ENCODE peak calls at places on chromosomes 5 and 9, in ten cellular contexts. Z is CD4-positive, alpha-beta memory T cell; U is heart right ventricle; W is sigmoid colon; Y is aorta; J is CD4-positive, CD25-positive, alpha-beta regulatory T cell; N is right lobe of liver; H is K562; R is prostate gland; S is fibroblast of lung. Q is an unnamed sample. For H3K4me1, the result is how much of the 10 kb centered on the place peaks cover.

GRCh38 chr9:14923701-14924100 is 13.5 kb upstream of the FREM1 start:
- DNase-seq in R (no peak), J (no peak), W (no peak), S (no peak), N (no peak), H (no peak), Z (no peak), U (no peak), Y (no peak), Q (no peak)

GRCh38 chr9:121884057-121884512 is 209.0 kb downstream of the TTLL11 start:
- DNase-seq in R (no peak), W (no peak), H (no peak), Y (no peak), S (no peak), U (no peak), Z (no peak), N (no peak), J (no peak), Q (no peak)

GRCh38 chr5:9423611-9424010 is 122.3 kb downstream of the SEMA5A start:
- DNase-seq in U (no peak), Z (no peak), H (no peak), W (no peak), J (no peak), N (no peak), Y (no peak), R (no peak), S (peak), Q (no peak)

GRCh38 chr9:125088752-125089151 is 54.6 kb downstream of the SCAI start:
- DNase-seq in Z (no peak), H (no peak), J (no peak), U (no peak), Y (no peak), N (no peak), W (no peak), S (no peak), R (no peak), Q (peak)

GRCh38 chr9:93357649-93358048 is 93.8 kb upstream of the FAM120A start:
- DNase-seq in W (no peak), Z (no peak), S (no peak), N (no peak), U (no peak), H (no peak), Y (no peak), R (no peak), J (no peak), Q (no peak)

GRCh38 chr5:159319822-159320221 is 10.5 kb downstream of the IL12B start:
- DNase-seq in N (no peak), S (no peak), R (no peak), H (no peak), U (no peak), J (no peak), Z (no peak), Y (no peak), W (no peak), Q (no peak)

GRCh38 chr9:129595323-129595741 is 25.6 kb downstream of the C9orf50 start:
- DNase-seq in Y (no peak), N (no peak), R (peak), W (no peak), S (no peak), H (no peak), J (no peak), U (no peak), Z (no peak), Q (no peak)

GRCh38 chr9:111178361-111179043 is 140.2 kb upstream of the LPAR1 start:
- DNase-seq in Z (no peak), W (no peak), J (no peak), S (peak), R (no peak), H (no peak), N (no peak), Y (no peak), U (no peak), Q (no peak)

GRCh38 chr5:65811004-65811403 is 89.0 kb downstream of the NLN start:
- DNase-seq in W (no peak), U (no peak), N (no peak), S (peak), H (no peak), J (no peak), Z (no peak), R (no peak), Y (no peak), Q (no peak)

GRCh38 chr9:87212563-87213154 is 265.4 kb upstream of the GAS1 start:
- DNase-seq in S (no peak), J (no peak), R (peak), W (no peak), U (no peak), N (no peak), Y (no peak), H (no peak), Z (no peak), Q (no peak)

GRCh38 chr5:124905256-124905655 is 158.8 kb upstream of the ZNF608 start:
- DNase-seq in N (no peak), J (no peak), Y (no peak), Z (no peak), H (no peak), U (no peak), S (no peak), W (no peak), R (no peak), Q (no peak)

GRCh38 chr9:84294551-84294950 is 46.0 kb downstream of the SLC28A3 start:
- DNase-seq in R (no peak), J (no peak), U (no peak), W (no peak), Z (no peak), S (no peak), H (no peak), Y (no peak), N (no peak), Q (no peak)
- H3K4me1 ChIP-seq in R (under half), J (under half), U (under half), W (under half), Z (under half), S (under half), H (under half), Y (under half), N (under half), Q (under half)

DNA sequence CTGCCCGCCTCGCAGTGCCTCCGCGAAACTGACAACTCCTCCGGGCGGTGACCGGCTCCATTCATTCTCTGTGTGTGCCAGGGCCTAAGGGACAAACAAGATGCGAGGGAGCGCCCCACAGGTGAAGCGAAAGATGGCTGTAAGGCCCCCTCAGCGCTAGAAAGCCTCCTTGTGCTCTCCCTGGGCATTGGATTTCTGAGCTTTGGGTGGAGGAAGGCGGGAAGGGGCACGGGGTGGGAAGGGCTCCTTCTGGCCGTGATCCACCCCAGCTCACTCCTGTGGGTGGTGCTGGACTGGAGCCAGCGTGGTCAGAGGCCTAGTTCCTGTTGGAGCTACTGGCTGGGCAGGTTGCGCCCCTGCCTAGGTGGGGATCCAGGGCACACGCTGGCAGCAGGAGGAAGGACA is 943 bp downstream of the GALNT12 start:
- DNase-seq in N (no peak), J (no peak), Z (no peak), Y (no peak), H (peak), U (no peak), S (no peak), W (peak), R (no peak), Q (no peak)
- H3K4me1 ChIP-seq in N (under half), J (under half), Z (under half), Y (under half), H (under half), U (under half), S (under half), W (under half), R (under half), Q (under half)

DNA sequence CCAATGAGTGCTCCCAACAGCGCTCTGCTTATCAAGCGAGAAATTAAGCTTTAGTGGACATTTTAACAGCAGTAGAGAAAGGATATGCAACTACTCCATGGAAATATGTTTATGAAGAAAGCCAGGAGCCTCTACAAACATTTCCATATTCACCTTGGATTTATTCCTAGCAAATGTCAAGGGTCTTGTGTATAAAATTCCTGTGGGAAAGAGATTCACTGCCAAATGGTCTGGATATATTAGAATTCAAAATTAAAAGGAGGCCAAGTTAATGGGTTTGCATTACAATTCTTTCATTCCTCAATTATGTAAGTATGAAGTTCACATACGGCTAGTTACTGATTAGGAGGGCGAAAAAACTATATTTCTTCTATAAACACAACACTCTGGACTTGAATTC is 66.4 kb downstream of the DTWD2 start:
- DNase-seq in Z (no peak), U (no peak), N (no peak), R (no peak), Y (no peak), S (peak), W (no peak), J (no peak), H (no peak), Q (no peak)
- H3K4me1 ChIP-seq in Z (under half), U (under half), N (under half), R (under half), Y (under half), S (under half), W (under half), J (under half), H (under half), Q (under half)

GRCh38 chr5:147831465-147831864 is at the start of gene SPINK1:
- DNase-seq in U (no peak), N (no peak), Y (no peak), H (no peak), S (no peak), J (no peak), Z (no peak), R (no peak), W (no peak), Q (no peak)
- H3K4me1 ChIP-seq in U (under half), N (under half), Y (under half), H (under half), S (under half), J (under half), Z (under half), R (under half), W (under half), Q (under half)

GRCh38 chr5:172274951-172275753 is 8.4 kb downstream of the UBTD2 start:
- DNase-seq in N (no peak), U (no peak), J (peak), R (no peak), W (no peak), S (no peak), Z (peak), H (no peak), Y (no peak), Q (no peak)
- H3K4me1 ChIP-seq in N (under half), U (under half), J (under half), R (under half), W (under half), S (under half), Z (under half), H (under half), Y (under half), Q (under half)

GRCh38 chr5:138536665-138537315 is 6.2 kb downstream of the ETF1 start:
- DNase-seq in Z (no peak), W (no peak), R (no peak), S (no peak), Y (no peak), H (peak), J (peak), U (no peak), N (no peak), Q (no peak)

GRCh38 chr5:138541511-138541910 is 1.5 kb downstream of the ETF1 start:
- DNase-seq in Z (no peak), R (no peak), W (no peak), Y (no peak), H (no peak), S (no peak), N (no peak), J (no peak), U (no peak), Q (no peak)

GRCh38 chr5:138539791-138540190 is 3.2 kb downstream of the ETF1 start:
- DNase-seq in W (no peak), J (no peak), S (no peak), N (no peak), U (no peak), R (no peak), H (no peak), Z (no peak), Y (no peak), Q (no peak)

GRCh38 chr5:138536215-138536614 is 6.8 kb downstream of the ETF1 start:
- DNase-seq in Y (no peak), U (no peak), Z (no peak), W (no peak), R (no peak), S (no peak), H (no peak), J (no peak), N (no peak), Q (no peak)

GRCh38 chr5:138538943-138539627 is 4.0 kb downstream of the ETF1 start:
- DNase-seq in U (no peak), Z (no peak), S (no peak), H (peak), R (no peak), N (no peak), Y (no peak), J (no peak), W (no peak), Q (no peak)
- H3K4me1 ChIP-seq in U (half or more), Z (half or more), S (under half), H (under half), R (under half), N (under half), Y (under half), J (under half), W (under half), Q (half or more)

DNA sequence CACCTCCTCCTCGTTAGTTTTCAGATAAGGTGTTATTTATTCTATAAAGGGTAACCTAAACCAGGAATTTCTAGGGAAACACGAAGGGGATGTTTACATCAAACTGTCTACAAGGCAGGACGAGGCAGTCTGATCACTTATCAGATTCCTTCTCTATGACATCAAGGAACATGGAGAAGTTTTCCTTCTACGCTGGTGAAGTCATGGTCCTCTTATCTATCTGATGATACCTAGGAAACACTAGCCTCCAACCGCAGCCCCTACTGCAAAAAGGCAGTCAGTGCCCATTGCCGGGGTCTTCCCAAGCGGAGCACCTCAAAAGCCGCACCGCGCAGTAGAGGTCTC is 1.5 kb downstream of the MPDZ start:
- DNase-seq in W (no peak), S (peak), Z (no peak), U (no peak), Y (no peak), H (peak), J (no peak), R (no peak), N (no peak), Q (no peak)
- H3K4me1 ChIP-seq in W (half or more), S (under half), Z (under half), U (under half), Y (under half), H (under half), J (under half), R (under half), N (under half), Q (under half)